ENCODE peak calls at places on chromosomes 2 and 18, in ten cellular contexts. C, T, L, O, W, E, J, F, V and I are unnamed samples.

GRCh38 chr2:69933839-69934613 is 19.1 kb downstream of the MXD1 start:
- DNase-seq in W (no peak), C (no peak), F (peak), O (no peak), T (no peak), L (no peak), V (peak), E (peak), J (no peak), I (no peak)

GRCh38 chr2:235537186-235537585 is 43.3 kb downstream of the AGAP1 start:
- DNase-seq in V (no peak), C (no peak), L (no peak), E (no peak), J (no peak), O (no peak), W (no peak), F (no peak), T (no peak), I (no peak)

GRCh38 chr2:174985624-174986023 is 19.6 kb downstream of the CHN1 start:
- DNase-seq in J (no peak), F (no peak), O (no peak), C (peak), W (peak), T (no peak), E (no peak), L (no peak), V (peak), I (no peak)

GRCh38 chr2:84290537-84290936 is 168.5 kb downstream of the SUCLG1 start:
- DNase-seq in T (no peak), W (no peak), O (peak), V (no peak), C (no peak), E (no peak), J (no peak), L (no peak), F (no peak), I (no peak)

GRCh38 chr2:214244847-214245246 is 166.0 kb upstream of the VWC2L start:
- DNase-seq in O (no peak), J (no peak), C (no peak), L (no peak), W (no peak), T (no peak), V (no peak), E (no peak), F (no peak), I (no peak)

GRCh38 chr2:27369471-27370025 is 590 bp downstream of the EIF2B4 start:
- DNase-seq in W (peak), T (no peak), L (peak), F (no peak), O (no peak), J (peak), C (peak), E (peak), V (no peak), I (no peak)

GRCh38 chr18:78901923-78902794 is 77.5 kb upstream of the SALL3 start:
- DNase-seq in V (no peak), E (no peak), L (no peak), C (no peak), T (no peak), J (no peak), W (no peak), O (no peak), F (no peak), I (no peak)

GRCh38 chr2:38528008-38528442 is 74.7 kb downstream of the HNRNPLL start:
- DNase-seq in L (no peak), V (peak), J (no peak), O (no peak), E (peak), T (no peak), F (no peak), C (no peak), W (peak), I (peak)

GRCh38 chr2:16613475-16613874 is 52.2 kb downstream of the CYRIA start:
- DNase-seq in E (no peak), T (no peak), W (no peak), F (no peak), J (no peak), V (peak), C (peak), L (no peak), O (no peak), I (no peak)

GRCh38 chr2:110957267-110957666 is 163.4 kb upstream of the BCL2L11 start:
- DNase-seq in C (no peak), J (no peak), T (no peak), O (no peak), V (no peak), L (no peak), E (no peak), W (no peak), F (no peak), I (no peak)

GRCh38 chr2:73947412-73948018 is 20.8 kb downstream of the DGUOK start:
- DNase-seq in C (no peak), L (no peak), J (no peak), O (no peak), E (no peak), T (no peak), F (no peak), V (no peak), W (no peak), I (no peak)

GRCh38 chr2:29528891-29529520 is 392.4 kb downstream of the ALK start:
- DNase-seq in W (peak), E (peak), J (peak), O (no peak), F (no peak), C (no peak), T (no peak), L (peak), V (no peak), I (no peak)

GRCh38 chr18:26190506-26190905 is 35.7 kb upstream of the TAF4B start:
- DNase-seq in T (no peak), E (no peak), W (no peak), O (peak), V (no peak), C (no peak), L (no peak), J (no peak), F (no peak), I (no peak)

GRCh38 chr2:231104115-231104713 is 20.6 kb downstream of the HTR2B start:
- DNase-seq in E (peak), T (peak), W (peak), C (peak), V (peak), J (peak), O (peak), L (peak), F (peak), I (no peak)

GRCh38 chr18:11040823-11041712 is 108.3 kb downstream of the PIEZO2 start:
- DNase-seq in T (peak), V (peak), F (peak), C (peak), L (peak), E (peak), W (peak), O (no peak), J (no peak), I (no peak)